ENCODE peak calls at places on chromosomes 16 and 17, in nine cellular contexts. B, C, H, E, J, F, O, T and X are unnamed samples.

GRCh38 chr17:40499551-40500189 is 1.8 kb downstream of the TNS4 start:
- DNase-seq in E (peak; percentile 92), H (peak; percentile 90), T (no peak), C (peak; percentile 83), F (peak; percentile 88), J (peak; percentile 66), O (peak; percentile 92), B (peak; percentile 89), X (peak; percentile 99)

GRCh38 chr17:76833747-76834146 is 34.5 kb upstream of the MGAT5B start:
- DNase-seq in F (no peak), T (no peak), H (no peak), J (no peak), E (no peak), O (no peak), B (no peak), C (no peak), X (no peak)

GRCh38 chr16:3946604-3947180 is 66.2 kb upstream of the CREBBP start:
- DNase-seq in H (no peak), T (no peak), E (no peak), B (no peak), J (no peak), F (no peak), C (no peak), O (peak; percentile 64), X (no peak)

GRCh38 chr16:55014022-55014421 is 83.4 kb downstream of the IRX5 start:
- DNase-seq in O (no peak), B (no peak), H (no peak), C (no peak), J (no peak), T (no peak), E (no peak), F (no peak), X (no peak)

GRCh38 chr16:85592700-85593502 is 20.2 kb upstream of the GSE1 start:
- DNase-seq in E (no peak), H (no peak), T (no peak), B (no peak), C (no peak), F (no peak), J (peak; percentile 68), O (no peak), X (no peak)

GRCh38 chr17:70622382-70623260 is 453.3 kb downstream of the KCNJ2 start:
- DNase-seq in H (peak; percentile 47), B (peak; percentile 49), C (peak; percentile 39), F (peak; percentile 27), O (peak; percentile 62), E (peak; percentile 46), J (peak; percentile 43), T (no peak), X (peak; percentile 55)

GRCh38 chr17:15342460-15342859 is 1.1 kb upstream of the TEKT3 start:
- DNase-seq in F (no peak), B (no peak), J (peak; percentile 19), C (no peak), H (no peak), O (no peak), E (no peak), T (no peak), X (no peak)

GRCh38 chr17:41534899-41535546 is 6.9 kb upstream of the KRT19 start:
- DNase-seq in T (no peak), F (no peak), C (no peak), B (no peak), J (no peak), E (peak; percentile 34), H (no peak), O (peak; percentile 41), X (no peak)

GRCh38 chr16:726438-727290 is at the start of the genes CCDC78 and HAGHL:
- DNase-seq in H (peak; percentile 71), J (peak; percentile 24), O (peak; percentile 82), B (peak; percentile 74), T (peak; percentile 57), E (peak; percentile 65), F (peak; percentile 42), C (peak; percentile 75), X (peak; percentile 47)

GRCh38 chr17:7441202-7441705 is 1.9 kb downstream of the FGF11 start:
- DNase-seq in C (no peak), F (no peak), J (peak; percentile 35), O (no peak), B (no peak), H (no peak), T (no peak), E (no peak), X (no peak)

GRCh38 chr17:8658800-8659199 is 28.3 kb upstream of the MYH10 start:
- DNase-seq in O (no peak), J (no peak), F (no peak), C (no peak), H (no peak), T (no peak), B (no peak), E (no peak), X (no peak)

GRCh38 chr16:85891033-85891775 is 7.8 kb upstream of the IRF8 start:
- DNase-seq in T (no peak), B (no peak), H (no peak), O (no peak), J (peak; percentile 57), C (peak; percentile 55), F (no peak), E (no peak), X (peak; percentile 76)

GRCh38 chr17:7673239-7673638 is 14.1 kb downstream of the TP53 start:
- DNase-seq in C (no peak), H (no peak), F (peak; percentile 20), J (no peak), T (no peak), E (peak; percentile 53), B (no peak), O (no peak), X (no peak)

GRCh38 chr16:82855471-82855870 is 228.7 kb downstream of the CDH13 start:
- DNase-seq in O (no peak), B (no peak), F (no peak), T (no peak), C (no peak), E (no peak), J (peak; percentile 45), H (no peak), X (no peak)

GRCh38 chr17:49031965-49032928 is 35.1 kb downstream of the IGF2BP1 start:
- DNase-seq in C (peak; percentile 58), H (peak; percentile 85), E (no peak), J (peak; percentile 65), F (peak; percentile 58), B (peak; percentile 25), O (no peak), T (peak; percentile 43), X (peak; percentile 44)

DNA sequence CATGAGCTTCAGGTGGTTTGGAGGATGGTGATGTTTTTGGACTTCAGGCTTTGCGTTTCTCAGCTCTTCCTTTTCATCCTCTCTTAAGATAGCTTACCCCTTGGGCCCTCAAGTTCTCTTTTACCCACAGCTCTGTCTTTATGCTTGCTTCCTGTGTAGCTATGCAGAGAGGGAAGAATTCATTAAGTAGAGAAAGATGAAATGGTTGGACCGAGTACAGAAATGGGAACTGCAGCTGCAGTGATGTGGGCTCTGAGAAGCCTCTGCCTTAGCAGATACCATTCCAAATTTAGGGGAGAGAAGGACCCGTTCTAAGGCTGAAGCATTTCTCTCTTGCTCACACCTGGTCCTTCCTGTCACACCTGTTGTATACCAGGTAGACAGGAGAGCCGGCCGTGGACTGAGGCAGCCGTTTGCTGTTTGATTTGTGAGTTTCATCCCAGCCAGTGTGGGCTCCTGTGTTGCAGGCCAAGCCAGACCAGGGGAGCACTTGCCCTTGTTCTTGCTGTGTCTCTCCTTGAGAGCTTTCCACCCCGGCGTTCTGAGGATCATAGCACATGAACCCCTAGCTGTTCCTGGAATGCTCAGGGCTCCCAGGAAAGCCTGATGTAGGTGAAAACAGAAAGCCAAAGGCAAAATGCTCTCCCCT is 392.7 kb downstream of the CPPED1 start:
- DNase-seq in E (no peak), F (no peak), T (no peak), H (no peak), B (no peak), O (no peak), C (no peak), J (no peak), X (no peak)
- H3K4me1 ChIP-seq in E (no peaks in the 10 kb centered on the region), F (no peaks in the 10 kb centered on the region), T (no peaks in the 10 kb centered on the region), H (no peaks in the 10 kb centered on the region), B (no peaks in the 10 kb centered on the region), O (no peaks in the 10 kb centered on the region), C (peaks cover 30% of the 10 kb centered on the region), J (peaks cover 3% of the 10 kb centered on the region), X (no peaks in the 10 kb centered on the region)

GRCh38 chr17:1112875-1113274 is 66.9 kb downstream of the ABR start:
- DNase-seq in E (no peak), F (no peak), T (no peak), H (no peak), O (no peak), C (no peak), B (no peak), J (no peak), X (no peak)

GRCh38 chr17:1109606-1110523 is 69.9 kb downstream of the ABR start:
- DNase-seq in H (peak; percentile 61), O (peak; percentile 80), F (no peak), T (no peak), E (peak; percentile 90), C (peak; percentile 40), B (no peak), J (no peak), X (peak; percentile 29)

GRCh38 chr17:1111599-1112443 is 68.0 kb downstream of the ABR start:
- DNase-seq in E (no peak), O (peak; percentile 85), F (no peak), B (no peak), H (no peak), J (no peak), T (no peak), C (peak; percentile 67), X (peak; percentile 44)

GRCh38 chr17:1110524-1110843 is 69.3 kb downstream of the ABR start:
- DNase-seq in J (no peak), C (no peak), F (no peak), H (no peak), O (no peak), B (no peak), T (no peak), E (no peak), X (no peak)

GRCh38 chr17:1110844-1111598 is 68.8 kb downstream of the ABR start:
- DNase-seq in C (peak; percentile 88), E (peak; percentile 79), H (peak; percentile 50), B (peak; percentile 75), J (peak; percentile 89), T (no peak), O (peak; percentile 91), F (peak; percentile 70), X (peak; percentile 62)
- H3K4me1 ChIP-seq in C (peaks cover 62% of the 10 kb centered on the region), E (peaks cover 68% of the 10 kb centered on the region), H (peaks cover 43% of the 10 kb centered on the region), B (peaks cover 18% of the 10 kb centered on the region), J (peaks cover 36% of the 10 kb centered on the region), T (peaks cover 36% of the 10 kb centered on the region), O (peaks cover 57% of the 10 kb centered on the region), F (peaks cover 61% of the 10 kb centered on the region), X (peaks cover 57% of the 10 kb centered on the region)

GRCh38 chr16:69397821-69398521 is 12.2 kb upstream of the TERF2 start:
- DNase-seq in F (peak; percentile 75), B (peak; percentile 52), T (no peak), E (no peak), J (peak; percentile 78), O (no peak), H (peak; percentile 73), C (peak; percentile 17), X (peak; percentile 60)
- H3K4me1 ChIP-seq in F (peaks cover 33% of the 10 kb centered on the region), B (no peaks in the 10 kb centered on the region), T (peaks cover 4% of the 10 kb centered on the region), E (peaks cover 15% of the 10 kb centered on the region), J (peaks cover 17% of the 10 kb centered on the region), O (peaks cover 52% of the 10 kb centered on the region), H (peaks cover 12% of the 10 kb centered on the region), C (peaks cover 44% of the 10 kb centered on the region), X (peaks cover 29% of the 10 kb centered on the region)

DNA sequence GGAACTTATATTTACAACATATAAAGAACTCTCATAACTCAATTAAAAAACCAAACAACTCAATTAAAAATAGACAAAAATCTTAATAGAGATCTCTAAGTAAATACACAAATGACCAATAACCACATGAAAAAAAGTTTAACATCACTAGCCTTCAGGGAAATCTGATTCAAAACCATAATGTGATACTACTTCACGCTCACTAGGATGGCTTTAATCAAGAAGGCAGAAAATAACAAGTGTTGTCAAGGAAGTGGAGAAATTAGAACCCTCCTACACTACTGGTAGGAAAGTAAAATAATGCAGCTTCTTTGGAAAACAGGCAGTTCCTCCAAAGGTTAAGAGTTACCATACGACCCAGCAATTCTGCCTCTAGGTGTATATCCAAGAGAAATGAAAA is 8.4 kb downstream of the PHF12 start:
- DNase-seq in O (no peak), B (no peak), T (no peak), J (no peak), E (no peak), H (no peak), F (no peak), C (no peak), X (no peak)
- H3K4me1 ChIP-seq in O (peaks cover 64% of the 10 kb centered on the region), B (peaks cover 8% of the 10 kb centered on the region), T (peaks cover 84% of the 10 kb centered on the region), J (peaks cover 8% of the 10 kb centered on the region), E (peaks cover 46% of the 10 kb centered on the region), H (peaks cover 6% of the 10 kb centered on the region), F (peaks cover 73% of the 10 kb centered on the region), C (peaks cover 24% of the 10 kb centered on the region), X (peaks cover 36% of the 10 kb centered on the region)